ENCODE peak calls at places on chromosome 14, in eight cellular contexts. R, V, E, I, T, M, N and G are unnamed samples.

GRCh38 chr14:50139192-50139591 is 22.8 kb upstream of the VCPKMT start:
- DNase-seq in N (no peak), V (no peak), M (no peak), E (no peak), I (no peak), R (no peak), T (no peak), G (peak; percentile 8)

GRCh38 chr14:78170203-78170602 is at the start of gene NRXN3:
- DNase-seq in T (no peak), V (no peak), M (no peak), N (peak; percentile 65), E (no peak), R (no peak), I (no peak), G (no peak)

GRCh38 chr14:91416744-91417133 is 881 bp downstream of the CCDC88C start:
- DNase-seq in I (no peak), R (no peak), M (no peak), E (no peak), T (no peak), N (no peak), V (peak; percentile 29), G (peak; percentile 49)

GRCh38 chr14:61147369-61147897 is 133.7 kb downstream of the TMEM30B start:
- DNase-seq in M (no peak), V (peak; percentile 60), E (no peak), R (no peak), I (no peak), T (no peak), N (no peak), G (no peak)

GRCh38 chr14:52259452-52259851 is 8.0 kb upstream of the PTGDR start:
- DNase-seq in R (no peak), T (no peak), E (no peak), N (no peak), I (no peak), M (no peak), V (no peak), G (peak; percentile 18)

GRCh38 chr14:79837699-79838098 is 373.6 kb downstream of the DIO2 start:
- DNase-seq in M (no peak), R (no peak), N (no peak), E (no peak), I (no peak), V (no peak), T (no peak), G (no peak)

GRCh38 chr14:68733086-68733621 is 59.7 kb downstream of the ZFP36L1 start:
- DNase-seq in T (no peak), R (peak; percentile 55), M (no peak), N (no peak), I (no peak), V (no peak), E (no peak), G (peak; percentile 94)

GRCh38 chr14:24952851-24953666 is 96.9 kb downstream of the STXBP6 start:
- DNase-seq in E (no peak), I (peak; percentile 81), R (no peak), N (no peak), M (no peak), T (no peak), V (no peak), G (no peak)

GRCh38 chr14:51616724-51617409 is 34.8 kb upstream of the FRMD6 start:
- DNase-seq in R (no peak), M (no peak), N (no peak), T (peak; percentile 62), E (peak; percentile 15), I (peak; percentile 91), V (peak; percentile 97), G (no peak)

GRCh38 chr14:61288720-61289119 is 7.6 kb upstream of the TMEM30B start:
- DNase-seq in R (no peak), M (no peak), V (no peak), E (no peak), T (no peak), N (no peak), I (no peak), G (no peak)

GRCh38 chr14:67881225-67881624 is 61.6 kb downstream of the RAD51B start:
- DNase-seq in N (no peak), T (no peak), M (no peak), V (peak; percentile 5), E (no peak), I (no peak), R (peak; percentile 81), G (no peak)

GRCh38 chr14:77653473-77653872 is 37.0 kb upstream of the SPTLC2 start:
- DNase-seq in E (no peak), V (no peak), T (no peak), N (peak; percentile 68), I (no peak), M (peak; percentile 39), R (no peak), G (peak; percentile 47)

GRCh38 chr14:81472096-81472800 is 61.4 kb downstream of the SEL1L start:
- DNase-seq in E (no peak), N (no peak), M (no peak), T (no peak), V (no peak), R (no peak), I (no peak), G (no peak)

GRCh38 chr14:23149745-23150144 is 30.7 kb upstream of the CEBPE start:
- DNase-seq in I (no peak), E (no peak), M (no peak), N (no peak), T (no peak), R (no peak), V (no peak), G (no peak)

GRCh38 chr14:23159516-23159915 is 23.9 kb downstream of the SLC7A8 start:
- DNase-seq in I (no peak), E (no peak), T (no peak), V (no peak), R (no peak), N (no peak), M (no peak), G (no peak)

GRCh38 chr14:23151342-23151741 is 32.1 kb downstream of the SLC7A8 start:
- DNase-seq in I (no peak), M (no peak), T (no peak), E (no peak), N (no peak), V (no peak), R (no peak), G (no peak)

GRCh38 chr14:23153891-23154796 is 29.3 kb downstream of the SLC7A8 start:
- DNase-seq in R (no peak), V (peak; percentile 61), I (no peak), E (no peak), M (peak; percentile 96), T (peak; percentile 38), N (peak; percentile 80), G (peak; percentile 43)

GRCh38 chr14:23154876-23155587 is 28.4 kb downstream of the SLC7A8 start:
- DNase-seq in M (peak; percentile 56), N (peak; percentile 48), V (peak; percentile 85), I (no peak), T (no peak), E (no peak), R (no peak), G (no peak)
- TF ChIP-seq MAX in M (no peak), N (no peak), V (no peak), I (no peak), T (no peak), E (no peak), R (no peak), G (no peak)

DNA sequence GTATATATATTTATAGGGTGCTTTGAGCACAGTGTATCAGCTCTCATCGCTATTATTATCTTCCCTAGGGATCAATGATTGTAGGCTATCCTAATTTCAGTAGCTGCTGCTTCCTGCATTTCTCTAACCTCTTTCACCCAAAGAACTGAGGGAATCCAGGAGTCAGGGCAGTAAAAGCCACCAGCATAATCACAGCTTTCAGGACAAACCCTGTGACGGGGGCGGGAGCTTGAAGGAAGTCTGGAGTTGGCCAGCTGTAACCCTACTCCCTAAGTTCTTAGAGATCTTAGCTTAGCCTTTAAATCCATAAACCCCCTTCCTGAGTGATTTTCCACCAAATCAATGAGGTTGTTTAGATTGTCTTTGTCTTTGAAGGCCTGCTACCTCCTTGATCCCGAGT is 33.7 kb downstream of the FLVCR2 start:
- DNase-seq in M (no peak), V (no peak), E (no peak), R (no peak), I (no peak), N (no peak), T (no peak), G (no peak)
- TF ChIP-seq POLR2A in M (no peak), V (no peak), E (no peak), R (no peak), I (no peak), N (no peak), T (no peak), G (no peak)

GRCh38 chr14:93725993-93726392 is 62.3 kb downstream of the PRIMA1 start:
- DNase-seq in I (no peak), M (no peak), R (no peak), N (no peak), V (no peak), E (no peak), T (no peak), G (no peak)

GRCh38 chr14:93727917-93728650 is 60.2 kb downstream of the PRIMA1 start:
- DNase-seq in N (no peak), E (no peak), R (no peak), I (no peak), M (no peak), T (no peak), V (no peak), G (no peak)

GRCh38 chr14:93727039-93727740 is 61.1 kb downstream of the PRIMA1 start:
- DNase-seq in E (no peak), R (no peak), T (no peak), M (no peak), V (no peak), N (no peak), I (no peak), G (no peak)

GRCh38 chr14:93729993-93730392 is 58.3 kb downstream of the PRIMA1 start:
- DNase-seq in M (no peak), E (no peak), I (no peak), N (no peak), T (peak; percentile 67), R (no peak), V (no peak), G (no peak)

GRCh38 chr14:93728651-93729016 is 59.7 kb downstream of the PRIMA1 start:
- DNase-seq in T (no peak), I (no peak), V (no peak), R (no peak), M (no peak), N (no peak), E (no peak), G (no peak)
- H3K4me3 ChIP-seq in T (no peak overlapping the region), I (no peak overlapping the region), V (no peak overlapping the region), R (no peak overlapping the region), M (no peak overlapping the region), N (no peak overlapping the region), E (no peak overlapping the region), G (no peak overlapping the region)

GRCh38 chr14:94024549-94024948 is 1.6 kb upstream of the OTUB2 start:
- DNase-seq in T (no peak), M (no peak), R (no peak), N (no peak), I (no peak), V (no peak), E (no peak), G (no peak)

GRCh38 chr14:94026886-94027469 is 838 bp downstream of the OTUB2 start:
- DNase-seq in N (no peak), V (no peak), E (no peak), I (no peak), R (no peak), M (no peak), T (no peak), G (no peak)

GRCh38 chr14:94027566-94028449 is 1.7 kb downstream of the OTUB2 start:
- DNase-seq in V (no peak), N (no peak), T (no peak), I (no peak), R (no peak), E (no peak), M (no peak), G (no peak)

GRCh38 chr14:94025720-94026119 is 420 bp upstream of the OTUB2 start:
- DNase-seq in N (no peak), V (no peak), T (no peak), M (no peak), R (no peak), E (no peak), I (no peak), G (no peak)

GRCh38 chr14:94026173-94026885 is at the start of gene OTUB2:
- DNase-seq in T (peak; percentile 97), V (peak; percentile 99), R (peak; percentile 93), E (peak; percentile 100), I (peak; percentile 97), N (peak; percentile 98), M (peak; percentile 99), G (peak; percentile 98)
- TF ChIP-seq MAX in T (no peak), V (peak; percentile 22), R (no peak), E (peak; percentile 85), I (peak; percentile 84), N (peak; percentile 82), M (no peak), G (no peak)